ENCODE peak calls at places on chromosome 2, in six cellular contexts. A is IMR-90, U is H9, J is neuronal stem cell, C is H1, P is trophoblast cell. O is an unnamed sample.

GRCh38 chr2:240993446-240994160 is 4.8 kb upstream of the SNED1 start:
- DNase-seq in P (no peak), A (no peak), C (no peak), J (no peak), U (peak), O (no peak)

GRCh38 chr2:237627463-237628321 is at the start of gene LRRFIP1:
- DNase-seq in J (no peak), A (no peak), U (peak), C (no peak), P (peak), O (peak)

GRCh38 chr2:157867703-157868102 is 8.4 kb downstream of the ACVR1 start:
- DNase-seq in P (no peak), U (no peak), J (no peak), A (no peak), C (no peak), O (no peak)

GRCh38 chr2:240568678-240569522 is 616 bp downstream of the RNPEPL1 start:
- DNase-seq in C (no peak), A (peak), U (no peak), P (peak), J (no peak), O (no peak)

GRCh38 chr2:105785095-105785847 is 40.6 kb downstream of the NCK2 start:
- DNase-seq in P (no peak), A (no peak), J (no peak), C (no peak), U (no peak), O (no peak)

GRCh38 chr2:170563401-170563800 is 151.7 kb upstream of the SP5 start:
- DNase-seq in U (no peak), J (no peak), C (no peak), A (no peak), P (no peak), O (no peak)

GRCh38 chr2:209351636-209352035 is 72.2 kb upstream of the MAP2 start:
- DNase-seq in P (no peak), A (no peak), J (no peak), U (no peak), C (no peak), O (no peak)

GRCh38 chr2:172342056-172342455 is 85.3 kb upstream of the ITGA6 start:
- DNase-seq in A (no peak), J (no peak), U (no peak), P (no peak), C (no peak), O (no peak)

GRCh38 chr2:3476386-3477033 is 42.8 kb downstream of the ADI1 start:
- DNase-seq in U (no peak), A (peak), C (no peak), P (no peak), J (no peak), O (no peak)

GRCh38 chr2:27582129-27582694 is 630 bp upstream of the ZNF512 start:
- DNase-seq in A (no peak), J (no peak), P (no peak), C (no peak), U (no peak), O (no peak)

GRCh38 chr2:239882335-239882734 is 142.8 kb downstream of the NDUFA10 start:
- DNase-seq in J (peak), C (peak), A (no peak), P (peak), U (peak), O (peak)

GRCh38 chr2:104855174-104856085 is 1.5 kb downstream of the POU3F3 start:
- DNase-seq in C (no peak), U (no peak), A (no peak), J (no peak), P (no peak), O (no peak)

GRCh38 chr2:114683251-114683650 is 240.8 kb downstream of the DPP10 start:
- DNase-seq in C (no peak), J (no peak), U (no peak), P (no peak), A (no peak), O (no peak)

GRCh38 chr2:67215214-67215613 is 181.9 kb upstream of the ETAA1 start:
- DNase-seq in A (peak), U (peak), J (no peak), P (peak), C (peak), O (peak)

GRCh38 chr2:203341741-203342310 is 13.6 kb downstream of the ABI2 start:
- DNase-seq in C (no peak), U (no peak), A (peak), P (no peak), J (no peak), O (no peak)

GRCh38 chr2:33660416-33661118 is 61.5 kb upstream of the FAM98A start:
- DNase-seq in J (no peak), A (no peak), C (no peak), U (no peak), P (peak), O (no peak)

GRCh38 chr2:33650171-33650570 is 51.1 kb upstream of the FAM98A start:
- DNase-seq in C (no peak), P (no peak), J (no peak), U (no peak), A (no peak), O (no peak)

DNA sequence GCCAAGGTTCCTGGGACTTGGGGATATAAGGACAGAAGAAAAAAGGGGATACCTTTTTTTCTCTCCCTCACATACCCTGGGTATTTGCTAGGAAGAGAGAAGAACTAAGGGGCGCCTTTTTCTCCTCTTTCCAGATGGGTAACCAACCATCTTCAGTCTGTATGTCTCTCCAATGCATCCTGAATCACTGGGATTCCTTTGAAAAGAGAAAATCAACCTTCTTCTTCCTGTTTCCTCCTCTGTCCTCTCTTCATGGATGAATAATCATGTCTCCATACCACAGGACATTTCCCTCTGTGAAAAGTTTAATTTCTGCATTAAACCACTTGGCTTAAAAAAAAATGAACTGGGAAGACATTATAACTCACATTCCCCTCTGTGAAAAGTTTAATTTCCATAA is 56.5 kb upstream of the FAM98A start:
- DNase-seq in U (no peak), C (no peak), P (no peak), A (no peak), J (no peak), O (no peak)
- H2AK5ac ChIP-seq in U (no peak), C (no peak), P (no peak), A (no peak), J (no peak), O (no peak)

GRCh38 chr2:43086451-43087221 is 139.8 kb downstream of the ZFP36L2 start:
- DNase-seq in C (peak), P (peak), U (no peak), A (peak), J (no peak), O (peak)

GRCh38 chr2:43088148-43089073 is 138.0 kb downstream of the ZFP36L2 start:
- DNase-seq in P (peak), J (no peak), C (no peak), A (peak), U (no peak), O (peak)

GRCh38 chr2:43090317-43090716 is 136.1 kb downstream of the ZFP36L2 start:
- DNase-seq in P (no peak), J (no peak), A (no peak), U (no peak), C (no peak), O (no peak)

GRCh38 chr2:43084699-43085091 is 141.7 kb downstream of the ZFP36L2 start:
- DNase-seq in C (no peak), P (no peak), A (peak), U (no peak), J (no peak), O (peak)

DNA sequence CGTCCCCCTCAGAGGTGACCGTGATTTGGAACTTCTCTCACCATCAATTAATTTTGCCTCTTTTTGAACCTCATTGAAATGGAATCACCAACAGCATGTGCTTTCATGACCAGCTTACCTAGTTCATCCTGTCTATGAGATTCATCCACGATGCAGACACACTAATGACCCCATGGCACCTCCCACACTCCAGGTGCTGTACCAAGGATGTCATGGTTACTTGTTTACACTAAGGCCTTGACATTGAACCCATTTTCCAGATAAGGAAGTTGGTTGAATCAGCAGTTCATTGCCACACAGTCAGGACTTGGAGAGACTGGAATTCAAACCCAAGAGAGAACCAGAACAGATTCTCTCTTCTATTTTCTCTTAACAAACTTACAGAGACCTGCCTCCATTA is 139.0 kb downstream of the ZFP36L2 start:
- DNase-seq in C (no peak), U (no peak), P (peak), A (no peak), J (no peak), O (no peak)
- H2BK5ac ChIP-seq in C (no peak), U (no peak), P (peak), A (peak), J (no peak), O (no peak)

GRCh38 chr2:85538507-85539360 is at the start of gene MAT2A:
- DNase-seq in P (peak), U (peak), A (peak), C (peak), J (peak), O (peak)
- H2AK5ac ChIP-seq in P (peak), U (no peak), A (peak), C (peak), J (peak), O (peak)

GRCh38 chr2:112092286-112093041 is 37.4 kb downstream of the TMEM87B start:
- DNase-seq in J (no peak), U (no peak), C (no peak), P (peak), A (peak), O (peak)
- H2BK5ac ChIP-seq in J (no peak), U (no peak), C (no peak), P (no peak), A (peak), O (no peak)

DNA sequence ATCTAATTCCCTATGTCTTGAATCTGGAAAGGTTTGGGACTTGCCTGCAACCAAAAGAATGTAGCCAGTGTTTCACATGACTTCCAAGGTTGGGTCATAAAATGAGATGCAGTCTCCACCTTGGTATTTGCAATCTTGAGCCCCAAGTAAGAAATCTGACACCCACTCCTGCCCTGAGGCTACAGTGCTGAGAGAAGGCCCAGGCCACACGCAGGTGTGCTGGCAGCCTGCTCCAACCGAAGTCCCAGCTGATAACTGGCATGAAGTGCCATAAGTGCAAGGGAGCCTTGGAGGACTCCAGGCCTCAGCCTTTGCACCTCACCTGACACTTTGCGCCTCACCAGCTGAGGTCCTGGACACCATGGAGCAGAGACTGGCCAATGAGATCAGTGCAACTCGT is 182.7 kb downstream of the ANAPC1 start:
- DNase-seq in J (no peak), U (peak), C (no peak), P (no peak), A (no peak), O (peak)
- H2AK5ac ChIP-seq in J (peak), U (no peak), C (no peak), P (no peak), A (peak), O (no peak)

GRCh38 chr2:40395169-40396023 is 56.5 kb downstream of the SLC8A1 start:
- DNase-seq in J (no peak), P (peak), C (no peak), U (no peak), A (no peak), O (peak)
- H2BK5ac ChIP-seq in J (no peak), P (peak), C (no peak), U (no peak), A (no peak), O (no peak)

DNA sequence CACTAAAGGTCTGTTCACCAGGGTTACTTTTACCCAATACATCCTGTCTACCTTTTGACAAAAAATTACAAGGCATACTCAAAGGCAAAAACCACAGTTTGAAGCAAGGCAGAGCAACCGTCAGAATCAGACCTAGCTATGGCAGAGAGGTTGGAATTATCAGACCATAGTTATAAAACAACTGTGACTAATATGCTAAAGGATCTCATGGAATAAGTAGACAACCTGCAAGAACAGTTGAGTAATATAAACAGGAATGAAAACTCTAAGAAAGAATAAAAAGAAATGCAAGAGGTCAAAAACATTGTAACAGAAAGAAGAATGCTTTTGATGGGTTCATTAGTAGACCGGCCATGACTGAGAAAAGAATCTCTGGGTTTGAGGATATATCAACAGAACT is 318.8 kb upstream of the KCNH7 start:
- DNase-seq in P (no peak), A (peak), C (no peak), U (no peak), J (no peak), O (no peak)
- H2AK5ac ChIP-seq in P (no peak), A (peak), C (no peak), U (no peak), J (no peak), O (no peak)

GRCh38 chr2:234950435-234950729 is 1.4 kb upstream of the SH3BP4 start:
- DNase-seq in J (no peak), U (no peak), A (no peak), P (no peak), C (no peak), O (no peak)
- H2BK5ac ChIP-seq in J (no peak), U (no peak), A (peak), P (no peak), C (no peak), O (no peak)

GRCh38 chr2:30631051-30631671 is 176.1 kb downstream of the CAPN13 start:
- DNase-seq in J (no peak), U (no peak), A (peak), P (no peak), C (no peak), O (no peak)
- H2AK5ac ChIP-seq in J (no peak), U (no peak), A (no peak), P (no peak), C (no peak), O (no peak)

GRCh38 chr2:39436592-39437521 is at the start of gene MAP4K3:
- DNase-seq in J (peak), A (peak), C (peak), U (peak), P (peak), O (peak)
- H2BK5ac ChIP-seq in J (peak), A (peak), C (peak), U (no peak), P (peak), O (peak)